ENCODE peak calls at places on chromosomes 3 and 15, in eight cellular contexts. S, H, P, W, D, C, G and A are unnamed samples. For H3K4me1, the result is how much of the 10 kb centered on the place peaks cover.

GRCh38 chr3:141646760-141647561 is 91.1 kb upstream of the RNF7 start:
- DNase-seq in S (peak), H (peak), P (peak), W (peak), D (no peak), C (no peak), G (no peak), A (no peak)

GRCh38 chr15:78364233-78364632 is 24.1 kb downstream of the CRABP1 start:
- DNase-seq in S (no peak), H (no peak), P (no peak), W (no peak), D (no peak), C (no peak), G (no peak), A (no peak)

GRCh38 chr15:94269954-94270353 is 38.6 kb downstream of the MCTP2 start:
- DNase-seq in S (no peak), H (no peak), P (no peak), W (no peak), D (no peak), C (no peak), G (no peak), A (no peak)

GRCh38 chr3:170359178-170359704 is 1.7 kb downstream of the SKIL start:
- DNase-seq in S (no peak), H (no peak), P (no peak), W (no peak), D (no peak), C (no peak), G (no peak), A (no peak)

GRCh38 chr15:48559270-48559669 is 86.2 kb downstream of the FBN1 start:
- DNase-seq in S (no peak), H (no peak), P (no peak), W (no peak), D (no peak), C (no peak), G (peak), A (no peak)

GRCh38 chr3:20104167-20104661 is 64.0 kb downstream of the KAT2B start:
- DNase-seq in S (no peak), H (no peak), P (no peak), W (peak), D (no peak), C (no peak), G (no peak), A (no peak)

GRCh38 chr3:190238871-190239270 is 83.4 kb downstream of the CLDN1 start:
- DNase-seq in S (no peak), H (no peak), P (no peak), W (no peak), D (no peak), C (no peak), G (no peak), A (no peak)

GRCh38 chr3:14210843-14211594 is 32.4 kb downstream of the LSM3 start:
- DNase-seq in S (no peak), H (no peak), P (no peak), W (no peak), D (no peak), C (no peak), G (no peak), A (no peak)

GRCh38 chr3:47890832-47891620 is 88.1 kb downstream of the DHX30 start:
- DNase-seq in S (no peak), H (no peak), P (peak), W (peak), D (peak), C (no peak), G (no peak), A (peak)

GRCh38 chr15:63864186-63864585 is 30.4 kb upstream of the HERC1 start:
- DNase-seq in S (no peak), H (no peak), P (no peak), W (no peak), D (no peak), C (no peak), G (no peak), A (no peak)

GRCh38 chr3:43034911-43035310 is 55.8 kb downstream of the GASK1A start:
- DNase-seq in S (no peak), H (no peak), P (no peak), W (no peak), D (peak), C (no peak), G (no peak), A (no peak)

GRCh38 chr15:62961134-62961533 is 81.4 kb upstream of the TPM1 start:
- DNase-seq in S (no peak), H (no peak), P (no peak), W (no peak), D (no peak), C (no peak), G (peak), A (no peak)

GRCh38 chr15:92074161-92074560 is 220.7 kb downstream of the SLCO3A1 start:
- DNase-seq in S (no peak), H (no peak), P (no peak), W (no peak), D (no peak), C (no peak), G (no peak), A (no peak)

GRCh38 chr3:130539005-130539404 is 22.0 kb downstream of the COL6A6 start:
- DNase-seq in S (peak), H (peak), P (peak), W (peak), D (no peak), C (no peak), G (peak), A (no peak)

GRCh38 chr3:1196997-1197396 is 104.2 kb downstream of the CNTN6 start:
- DNase-seq in S (no peak), H (no peak), P (no peak), W (no peak), D (no peak), C (no peak), G (no peak), A (no peak)

GRCh38 chr3:140705954-140706353 is 28.1 kb downstream of the TRIM42 start:
- DNase-seq in S (no peak), H (no peak), P (no peak), W (no peak), D (no peak), C (no peak), G (no peak), A (no peak)

GRCh38 chr3:119555309-119555735 is 4.1 kb downstream of the CD80 start:
- DNase-seq in S (peak), H (no peak), P (peak), W (no peak), D (no peak), C (peak), G (no peak), A (no peak)

GRCh38 chr3:12896206-12896697 is 54.9 kb upstream of the RPL32 start:
- DNase-seq in S (no peak), H (no peak), P (no peak), W (no peak), D (no peak), C (no peak), G (no peak), A (no peak)

GRCh38 chr3:62365311-62366092 is 7.8 kb downstream of the FEZF2 start:
- DNase-seq in S (no peak), H (no peak), P (no peak), W (no peak), D (no peak), C (no peak), G (no peak), A (no peak)

GRCh38 chr15:27342991-27343390 is 372.0 kb downstream of the GABRG3 start:
- DNase-seq in S (no peak), H (no peak), P (no peak), W (no peak), D (no peak), C (no peak), G (peak), A (no peak)

GRCh38 chr3:38059597-38059996 is 20.6 kb downstream of the DLEC1 start:
- DNase-seq in S (no peak), H (no peak), P (no peak), W (no peak), D (no peak), C (no peak), G (no peak), A (no peak)

GRCh38 chr3:186949281-186949982 is 19.1 kb downstream of the ST6GAL1 start:
- DNase-seq in S (no peak), H (no peak), P (no peak), W (no peak), D (no peak), C (no peak), G (no peak), A (no peak)

GRCh38 chr3:55267206-55267930 is 219.7 kb downstream of the WNT5A start:
- DNase-seq in S (no peak), H (no peak), P (no peak), W (no peak), D (no peak), C (no peak), G (no peak), A (no peak)

GRCh38 chr3:115169808-115170207 is 22.7 kb upstream of the ZBTB20 start:
- DNase-seq in S (no peak), H (no peak), P (no peak), W (no peak), D (no peak), C (no peak), G (no peak), A (no peak)

GRCh38 chr3:173622156-173622555 is 224.6 kb downstream of the NLGN1 start:
- DNase-seq in S (no peak), H (no peak), P (no peak), W (no peak), D (no peak), C (no peak), G (no peak), A (no peak)

DNA sequence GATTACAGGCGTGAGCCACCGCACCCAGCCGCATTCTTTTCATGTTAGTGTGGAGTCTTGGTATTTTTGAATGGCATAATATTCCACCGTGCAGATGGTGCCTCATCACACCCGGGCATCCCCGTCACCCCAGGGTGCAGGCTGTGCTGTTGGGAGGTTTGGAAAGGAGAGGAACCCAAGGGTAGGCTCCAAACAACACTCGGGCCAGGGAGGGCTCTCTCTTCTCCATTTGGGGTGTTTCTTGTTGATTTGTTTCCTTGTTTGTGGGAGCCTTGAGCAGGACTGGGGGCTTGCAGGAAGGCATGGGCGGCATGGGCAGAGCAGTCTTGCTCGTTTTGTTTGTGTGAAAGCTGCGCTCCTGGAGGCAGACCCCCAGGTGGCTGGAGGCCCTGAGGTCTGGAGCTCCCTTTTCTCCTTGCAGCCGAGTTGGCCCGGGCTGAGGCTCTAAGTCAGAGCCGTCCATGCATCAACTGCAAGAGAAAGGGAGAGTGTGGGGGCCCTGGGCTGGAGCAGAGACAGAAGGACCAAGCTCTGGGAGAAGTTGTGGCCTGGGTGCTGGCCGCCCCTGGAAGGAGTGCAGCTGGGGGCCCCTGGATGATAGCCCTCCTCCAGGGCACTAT is 26.9 kb upstream of the KLF13 start:
- DNase-seq in S (no peak), H (no peak), P (no peak), W (no peak), D (peak), C (no peak), G (no peak), A (peak)
- H3K4me1 ChIP-seq in S (under half), H (half or more), P (under half), W (under half), D (under half), C (under half), G (under half), A (under half)

DNA sequence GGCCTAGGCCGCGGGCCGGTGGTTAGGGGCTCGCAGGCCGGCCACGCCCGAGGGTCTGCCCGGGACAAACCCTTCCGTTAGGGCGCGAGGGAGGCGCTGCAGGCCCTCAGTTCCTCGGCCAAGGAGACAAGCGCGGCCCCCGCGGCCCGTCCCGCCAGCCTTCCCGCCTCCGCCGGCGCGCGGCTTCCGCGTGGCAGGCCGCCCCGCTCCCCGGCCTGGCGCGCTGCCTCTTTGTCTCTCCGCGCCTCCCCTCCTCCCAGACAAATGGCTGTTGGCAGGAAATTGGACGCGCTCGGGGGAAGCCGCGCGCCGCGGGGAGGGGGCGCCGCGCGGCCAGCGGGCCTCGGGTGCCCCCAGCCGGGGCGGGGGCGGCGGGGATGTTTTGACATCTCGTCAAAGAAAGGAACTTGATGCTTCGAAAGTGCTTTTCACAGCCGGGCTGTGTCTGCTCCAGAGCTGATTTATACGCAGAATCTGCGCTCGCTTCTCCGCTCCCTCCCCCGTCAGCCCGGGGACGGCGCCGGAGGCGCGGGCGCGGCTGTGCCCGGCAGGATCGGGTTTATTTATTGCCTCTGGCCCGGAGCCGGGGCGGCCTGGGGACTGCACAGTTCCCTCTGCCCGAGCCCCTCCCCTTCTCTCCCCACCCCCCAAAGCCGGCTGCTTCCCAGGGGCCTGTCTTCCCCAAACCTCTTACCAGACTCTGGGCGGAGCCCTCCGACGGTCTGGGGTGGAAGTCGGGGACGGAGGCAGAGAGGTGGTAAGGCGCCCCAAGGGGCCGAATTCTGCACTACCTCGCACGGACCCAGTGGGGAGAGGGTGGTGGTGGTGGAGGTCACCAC is 20.8 kb downstream of the SHF start:
- DNase-seq in S (peak), H (peak), P (peak), W (peak), D (no peak), C (peak), G (peak), A (peak)
- TF ChIP-seq POLR2A in S (no peak), H (peak), P (no peak), W (peak), D (no peak), C (peak), G (no peak), A (peak)

GRCh38 chr15:69554321-69554961 is 101.8 kb downstream of the RPLP1 start:
- DNase-seq in S (no peak), H (peak), P (no peak), W (peak), D (no peak), C (no peak), G (no peak), A (no peak)

GRCh38 chr15:69555080-69555479 is 102.5 kb downstream of the RPLP1 start:
- DNase-seq in S (no peak), H (no peak), P (no peak), W (no peak), D (no peak), C (no peak), G (no peak), A (no peak)

GRCh38 chr15:69557340-69558137 is 104.9 kb downstream of the RPLP1 start:
- DNase-seq in S (peak), H (peak), P (no peak), W (peak), D (no peak), C (no peak), G (peak), A (no peak)

GRCh38 chr15:69558138-69558409 is 105.5 kb downstream of the RPLP1 start:
- DNase-seq in S (no peak), H (no peak), P (no peak), W (no peak), D (no peak), C (no peak), G (no peak), A (no peak)

DNA sequence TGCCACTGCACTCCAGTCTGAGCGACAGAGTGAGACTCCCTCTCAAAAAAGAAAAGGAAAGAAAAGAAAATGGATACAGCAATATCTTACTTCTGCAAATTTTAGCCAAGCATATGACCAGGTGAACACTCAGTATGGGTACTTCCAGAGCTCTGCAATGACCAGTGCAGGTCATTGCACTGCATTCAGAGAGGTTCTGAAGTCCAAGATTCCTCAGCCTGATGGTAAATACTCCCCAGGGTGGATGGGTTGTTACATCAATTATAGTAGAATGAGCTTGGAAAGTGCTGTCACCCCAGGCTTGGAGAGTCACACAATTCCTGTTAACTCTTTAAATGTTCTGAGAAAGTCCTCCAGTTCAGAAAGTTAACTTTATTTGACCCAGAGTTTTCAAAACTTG is 103.7 kb downstream of the RPLP1 start:
- DNase-seq in S (no peak), H (no peak), P (no peak), W (no peak), D (no peak), C (no peak), G (no peak), A (no peak)
- TF ChIP-seq CTCF in S (no peak), H (no peak), P (no peak), W (no peak), D (no peak), C (no peak), G (no peak), A (no peak)

DNA sequence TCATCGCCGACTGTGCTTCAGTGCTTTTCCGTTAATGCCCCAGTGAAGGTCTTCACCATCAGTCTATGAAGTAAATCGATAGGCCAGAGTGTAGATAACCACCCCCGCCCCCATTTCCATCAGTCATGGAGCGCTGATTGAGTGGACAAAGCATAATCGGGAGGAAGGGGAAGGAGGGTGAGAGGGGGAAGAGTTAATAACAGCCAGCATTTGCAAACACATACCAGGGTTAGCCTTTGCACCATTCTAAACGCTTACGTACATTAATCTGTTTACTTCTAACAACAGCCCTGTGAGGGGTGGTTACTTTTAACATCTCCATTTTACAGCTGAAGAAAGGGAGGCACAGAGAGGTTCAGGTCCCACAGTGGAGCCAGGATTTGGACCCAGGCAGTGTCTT is 26.8 kb downstream of the EDEM1 start:
- DNase-seq in S (no peak), H (no peak), P (no peak), W (no peak), D (no peak), C (no peak), G (no peak), A (no peak)
- H3K4me1 ChIP-seq in S (under half), H (under half), P (under half), W (under half), D (under half), C (under half), G (under half), A (under half)